ENCODE peak calls at places on chromosomes 16 and 17, in five cellular contexts. A is activated CD4-positive, CD25-positive, alpha-beta regulatory T cell; N is activated CD8-positive, alpha-beta memory T cell treated with anti-CD3 and anti-CD28 coated beads for 1 hour; J is NCI-H2029 treated with DMSO at 0.1 percent for 48 hours; Q is stimulated activated CD4-positive, alpha-beta T cell treated with anti-CD3 and anti-CD28 coated beads, Interleukin-1b, Interleukin-23, amount 100 ng/mL, for 1 hour. D is an unnamed sample.

GRCh38 chr17:28551421-28552186 is 820 bp downstream of the UNC119 start:
- DNase-seq in A (no peak), N (no peak), J (no peak), Q (no peak), D (no peak)

GRCh38 chr17:57257213-57257873 is 1.0 kb downstream of the MSI2 start:
- DNase-seq in A (no peak), N (no peak), J (no peak), Q (no peak), D (no peak)

GRCh38 chr16:3650631-3651265 is 3.7 kb upstream of the DNASE1 start:
- DNase-seq in A (no peak), N (no peak), J (no peak), Q (no peak), D (peak; percentile 14)

GRCh38 chr16:7246578-7246977 is 86.1 kb upstream of the RBFOX1 start:
- DNase-seq in A (no peak), N (no peak), J (no peak), Q (no peak), D (no peak)

GRCh38 chr16:69410285-69410990 is 14.0 kb upstream of the CYB5B start:
- DNase-seq in A (no peak), N (no peak), J (no peak), Q (no peak), D (no peak)

GRCh38 chr17:48995332-48995870 is 1.8 kb upstream of the IGF2BP1 start:
- DNase-seq in A (no peak), N (no peak), J (no peak), Q (no peak), D (no peak)

GRCh38 chr17:67503184-67503583 is 126.1 kb downstream of the PITPNC1 start:
- DNase-seq in A (no peak), N (no peak), J (no peak), Q (no peak), D (no peak)

GRCh38 chr17:59641799-59642484 is 22.2 kb downstream of the CLTC start:
- DNase-seq in A (no peak), N (no peak), J (no peak), Q (no peak), D (no peak)

GRCh38 chr16:88617268-88618031 is 20.9 kb upstream of the IL17C start:
- DNase-seq in A (no peak), N (no peak), J (peak; percentile 34), Q (no peak), D (no peak)

GRCh38 chr16:59686405-59686804 is 952.3 kb upstream of the GOT2 start:
- DNase-seq in A (no peak), N (no peak), J (no peak), Q (no peak), D (no peak)

GRCh38 chr16:49464877-49465504 is 91.4 kb downstream of the C16orf78 start:
- DNase-seq in A (no peak), N (no peak), J (no peak), Q (no peak), D (no peak)

GRCh38 chr17:82592289-82592683 is 56.0 kb downstream of the WDR45B start:
- DNase-seq in A (no peak), N (no peak), J (no peak), Q (no peak), D (no peak)

GRCh38 chr16:56607675-56608042 is 725 bp upstream of the MT2A start:
- DNase-seq in A (no peak), N (no peak), J (no peak), Q (no peak), D (no peak)

GRCh38 chr17:75614006-75614405 is 19.2 kb upstream of the SMIM5 start:
- DNase-seq in A (no peak), N (no peak), J (no peak), Q (no peak), D (no peak)

GRCh38 chr16:23836404-23837291 is 865 bp downstream of the PRKCB start:
- DNase-seq in A (peak; percentile 35), N (peak; percentile 38), J (no peak), Q (no peak), D (no peak)

GRCh38 chr17:73191443-73192218 is 1.2 kb upstream of the COG1 start:
- DNase-seq in A (peak; percentile 38), N (peak; percentile 35), J (peak; percentile 68), Q (peak; percentile 22), D (peak; percentile 44)

GRCh38 chr16:52561910-52562741 is 15.2 kb upstream of the TOX3 start:
- DNase-seq in A (no peak), N (no peak), J (peak; percentile 75), Q (no peak), D (no peak)

GRCh38 chr16:89505204-89506112 is 2.7 kb upstream of the SPG7 start:
- DNase-seq in A (peak; percentile 74), N (peak; percentile 72), J (peak; percentile 21), Q (peak; percentile 72), D (peak; percentile 93)

GRCh38 chr16:17416461-17417221 is 54.1 kb downstream of the XYLT1 start:
- DNase-seq in A (peak; percentile 26), N (peak; percentile 11), J (no peak), Q (peak; percentile 2), D (no peak)

GRCh38 chr17:50767446-50767845 is at the start of gene ANKRD40CL:
- DNase-seq in A (no peak), N (no peak), J (no peak), Q (no peak), D (no peak)

GRCh38 chr16:27824006-27824405 is 239.5 kb downstream of the GSG1L start:
- DNase-seq in A (no peak), N (no peak), J (no peak), Q (no peak), D (no peak)

GRCh38 chr16:11836653-11837244 is 14.6 kb downstream of the RSL1D1 start:
- DNase-seq in A (no peak), N (no peak), J (no peak), Q (no peak), D (no peak)

GRCh38 chr16:10923146-10923649 is 19.1 kb downstream of the DEXI start:
- DNase-seq in A (no peak), N (no peak), J (no peak), Q (no peak), D (no peak)

GRCh38 chr17:37089998-37090397 is 141.2 kb downstream of the AATF start:
- DNase-seq in A (peak; percentile 19), N (peak; percentile 9), J (no peak), Q (peak; percentile 23), D (no peak)

GRCh38 chr17:21215935-21216334 is 2.0 kb upstream of the TMEM11 start:
- DNase-seq in A (no peak), N (no peak), J (no peak), Q (no peak), D (no peak)

GRCh38 chr17:2123467-2124251 is 68.8 kb downstream of the HIC1 start:
- DNase-seq in A (no peak), N (no peak), J (no peak), Q (no peak), D (no peak)

GRCh38 chr17:41331606-41332005 is 16.1 kb upstream of the KRTAP17-1 start:
- DNase-seq in A (no peak), N (no peak), J (no peak), Q (no peak), D (no peak)

GRCh38 chr17:30021708-30022317 is 80.4 kb downstream of the EFCAB5 start:
- DNase-seq in A (no peak), N (peak; percentile 1), J (peak; percentile 75), Q (no peak), D (no peak)